ENCODE peak calls at places on chromosomes 7 and 10, in seven cellular contexts. T, H, K, M, P, E and A are unnamed samples.

GRCh38 chr10:111126073-111126472 is 49.2 kb downstream of the ADRA2A start:
- DNase-seq in P (peak), T (no peak), K (no peak), M (peak), H (no peak), E (peak), A (no peak)

GRCh38 chr7:105647591-105647990 is 66.3 kb upstream of the EFCAB10 start:
- DNase-seq in M (no peak), E (no peak), P (no peak), K (no peak), T (no peak), H (no peak), A (no peak)

GRCh38 chr7:155943251-155943899 is 131.1 kb upstream of the SHH start:
- DNase-seq in H (no peak), K (no peak), E (no peak), M (no peak), T (no peak), P (no peak), A (no peak)

GRCh38 chr10:18681366-18681765 is 22.1 kb downstream of the ARL5B start:
- DNase-seq in P (peak), K (peak), M (no peak), T (no peak), H (no peak), E (no peak), A (no peak)

GRCh38 chr10:128035557-128035973 is 90.7 kb downstream of the MKI67 start:
- DNase-seq in T (peak), E (peak), K (no peak), P (peak), H (peak), M (peak), A (peak)

GRCh38 chr7:112427984-112428383 is 22.3 kb upstream of the IFRD1 start:
- DNase-seq in P (no peak), E (no peak), K (no peak), M (no peak), H (no peak), T (no peak), A (no peak)

GRCh38 chr7:131188367-131189339 is 139.0 kb upstream of the MKLN1 start:
- DNase-seq in E (peak), H (no peak), T (no peak), K (no peak), M (peak), P (peak), A (peak)

GRCh38 chr10:91198781-91199180 is 21.7 kb upstream of the PCGF5 start:
- DNase-seq in K (no peak), T (no peak), E (peak), M (peak), H (no peak), P (peak), A (peak)

GRCh38 chr10:58856508-58857240 is 319.8 kb upstream of the PHYHIPL start:
- DNase-seq in M (peak), T (peak), H (peak), K (peak), P (peak), E (no peak), A (no peak)

GRCh38 chr10:59991661-59992060 is 85.3 kb upstream of the CCDC6 start:
- DNase-seq in M (peak), T (no peak), K (no peak), P (peak), H (no peak), E (peak), A (peak)

GRCh38 chr10:100741386-100742066 is 3.9 kb upstream of the PAX2 start:
- DNase-seq in H (no peak), E (no peak), P (no peak), T (no peak), K (no peak), M (no peak), A (no peak)

GRCh38 chr10:132878730-132879407 is 63.5 kb downstream of the CFAP46 start:
- DNase-seq in K (no peak), M (no peak), T (peak), H (no peak), P (no peak), E (no peak), A (no peak)

GRCh38 chr10:119252051-119252465 is 44.7 kb downstream of the GRK5 start:
- DNase-seq in M (no peak), H (no peak), P (no peak), T (no peak), E (no peak), K (no peak), A (no peak)

GRCh38 chr7:105654994-105655900 is 74.0 kb upstream of the EFCAB10 start:
- DNase-seq in E (peak), P (no peak), K (no peak), T (peak), H (peak), M (no peak), A (no peak)

GRCh38 chr7:123621707-123622106 is 20.1 kb downstream of the ASB15 start:
- DNase-seq in H (no peak), T (no peak), M (no peak), K (no peak), P (no peak), E (no peak), A (no peak)

GRCh38 chr7:1689356-1689755 is 19.3 kb downstream of the ELFN1 start:
- DNase-seq in E (no peak), K (no peak), T (peak), M (no peak), P (no peak), H (no peak), A (no peak)

GRCh38 chr10:73901261-73901660 is 9.7 kb upstream of the PLAU start:
- DNase-seq in K (no peak), P (no peak), M (no peak), H (no peak), T (no peak), E (no peak), A (no peak)

GRCh38 chr10:12720217-12720981 is 281.1 kb downstream of the CCDC3 start:
- DNase-seq in E (peak), M (peak), P (peak), K (peak), H (peak), T (no peak), A (no peak)

GRCh38 chr7:155298288-155298833 is 683 bp downstream of the INSIG1 start:
- DNase-seq in T (no peak), K (no peak), P (no peak), E (peak), H (no peak), M (no peak), A (no peak)

GRCh38 chr7:127239814-127240213 is 12.9 kb downstream of the GRM8 start:
- DNase-seq in E (peak), T (peak), P (peak), M (no peak), H (no peak), K (no peak), A (peak)

GRCh38 chr7:45874408-45875131 is 1.7 kb upstream of the CCDC201 start:
- DNase-seq in E (no peak), P (peak), K (no peak), M (peak), T (no peak), H (no peak), A (no peak)

DNA sequence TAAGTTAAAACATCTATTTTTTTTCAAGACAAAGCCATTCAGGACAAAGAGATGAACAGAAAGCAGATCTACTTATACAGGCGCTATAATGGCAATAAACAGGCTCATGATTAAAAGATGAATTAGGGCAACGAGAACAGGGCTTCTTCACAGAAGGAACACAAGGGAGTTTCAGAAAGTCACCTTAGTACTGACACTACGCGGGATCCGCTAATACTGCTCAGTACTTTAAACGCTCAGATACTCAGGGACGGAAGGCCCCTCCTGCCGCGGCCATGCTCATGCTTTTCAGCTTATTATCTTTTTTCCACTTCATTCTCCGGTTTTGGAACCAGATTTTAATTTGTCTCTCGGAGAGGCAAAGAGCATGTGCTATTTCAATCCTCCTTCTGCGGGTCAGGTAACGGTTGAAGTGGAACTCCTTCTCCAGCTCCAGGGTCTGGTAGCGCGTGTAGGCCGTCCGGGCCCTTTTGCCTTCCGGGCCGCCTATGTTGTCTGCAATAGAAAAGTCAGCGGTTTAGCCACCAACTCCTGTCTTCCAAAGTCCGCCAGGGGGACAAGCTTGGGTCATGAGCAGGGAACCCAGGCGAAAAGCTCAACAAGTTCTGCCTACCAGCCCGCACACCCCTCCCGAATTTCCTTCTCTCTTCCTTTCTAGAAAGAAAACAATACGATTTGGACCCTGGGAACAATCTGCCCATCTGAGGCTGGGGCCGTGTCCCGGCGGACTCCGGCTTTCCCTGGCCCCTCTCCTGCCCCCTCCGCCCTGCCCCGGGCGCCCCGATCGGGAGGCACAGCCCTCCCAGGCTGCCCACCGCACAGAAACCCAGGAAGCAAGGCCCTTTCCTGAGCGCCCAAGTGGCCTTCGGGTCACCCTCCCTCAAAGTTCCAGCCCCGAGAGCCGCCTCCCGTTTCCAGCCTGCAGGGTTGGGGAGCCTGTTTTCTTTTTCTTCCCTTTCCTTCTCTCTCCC is 1.6 kb downstream of the HOXA5 start:
- DNase-seq in E (no peak), P (peak), M (no peak), H (no peak), T (peak), K (no peak), A (no peak)
- TF ChIP-seq CTCF in E (no peak), P (peak), M (peak), H (no peak), T (peak), K (no peak), A (no peak)

DNA sequence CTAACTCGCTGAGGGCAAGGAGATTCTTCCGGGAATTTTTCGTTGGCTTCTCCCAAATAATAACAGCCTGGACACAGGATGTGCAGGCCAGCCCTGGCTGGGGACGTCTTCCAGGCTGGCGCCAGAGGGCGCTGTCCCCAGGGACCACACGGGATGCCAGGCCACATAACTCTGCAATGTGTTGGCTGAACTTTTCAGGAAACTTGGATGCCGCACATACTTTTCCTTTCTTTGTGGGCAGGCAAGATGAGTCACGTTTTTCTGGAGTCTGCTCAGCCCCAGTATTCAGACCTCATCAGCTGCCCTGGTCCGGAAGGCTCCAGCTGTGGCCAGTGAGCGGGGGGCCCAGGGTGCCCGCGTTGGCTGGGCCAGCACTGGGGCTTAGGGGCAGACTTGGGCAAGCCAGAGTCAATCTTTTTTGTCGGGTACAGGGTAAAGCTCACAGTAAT is 122.7 kb downstream of the PRKAG2 start:
- DNase-seq in H (peak), T (peak), E (peak), K (peak), M (peak), P (peak), A (peak)
- TF ChIP-seq CTCF in H (peak), T (peak), E (peak), K (peak), M (peak), P (peak), A (peak)

GRCh38 chr7:73341877-73342276 is 13.9 kb downstream of the FKBP6 start:
- DNase-seq in M (peak), E (peak), T (no peak), H (no peak), K (peak), P (peak), A (peak)

GRCh38 chr7:73340514-73340913 is 12.6 kb downstream of the FKBP6 start:
- DNase-seq in H (no peak), T (peak), M (no peak), K (no peak), E (no peak), P (no peak), A (no peak)

GRCh38 chr7:73345538-73345937 is 17.6 kb downstream of the FKBP6 start:
- DNase-seq in H (no peak), P (no peak), K (no peak), T (no peak), E (no peak), M (no peak), A (no peak)

GRCh38 chr7:73343671-73344380 is 15.9 kb downstream of the FKBP6 start:
- DNase-seq in P (no peak), M (no peak), T (no peak), E (no peak), H (no peak), K (no peak), A (no peak)

GRCh38 chr7:73342645-73343044 is 14.7 kb downstream of the FKBP6 start:
- DNase-seq in H (peak), P (peak), M (peak), T (peak), E (no peak), K (no peak), A (no peak)
- TF ChIP-seq CTCF in H (peak), P (peak), M (peak), T (peak), E (no peak), K (peak), A (no peak)

DNA sequence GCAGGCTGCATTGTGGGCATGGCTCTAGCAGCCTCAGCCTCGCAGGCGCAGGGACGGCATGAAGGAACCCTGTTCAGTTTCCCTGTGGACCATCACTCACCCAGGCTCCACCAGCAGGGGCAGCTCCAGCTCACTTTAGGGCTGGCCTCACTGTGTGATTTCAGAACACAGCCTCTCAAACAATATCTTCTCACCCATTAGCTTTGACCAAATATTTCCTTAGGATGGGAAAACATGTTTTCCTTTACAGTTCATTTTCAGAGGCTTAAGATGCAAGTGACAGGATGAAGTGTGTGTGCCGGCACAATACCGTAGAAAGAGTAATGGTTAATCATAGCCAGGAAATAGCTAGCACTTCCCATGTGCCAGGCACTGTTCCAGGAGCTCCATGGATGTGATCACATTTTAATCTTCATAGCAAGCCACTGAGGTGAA is 58.2 kb downstream of the LANCL2 start:
- DNase-seq in T (no peak), E (no peak), M (peak), P (no peak), H (no peak), K (no peak), A (no peak)
- TF ChIP-seq CTCF in T (peak), E (no peak), M (peak), P (no peak), H (no peak), K (peak), A (no peak)

GRCh38 chr7:94012748-94013147 is 8.6 kb upstream of the BET1 start:
- DNase-seq in K (no peak), M (no peak), H (no peak), T (peak), E (no peak), P (no peak), A (no peak)
- TF ChIP-seq CTCF in K (peak), M (no peak), H (no peak), T (peak), E (peak), P (no peak), A (no peak)

GRCh38 chr10:104099941-104100340 is 14.3 kb upstream of the COL17A1 start:
- DNase-seq in H (no peak), P (no peak), K (no peak), E (no peak), M (peak), T (no peak), A (no peak)
- TF ChIP-seq CTCF in H (no peak), P (no peak), K (no peak), E (no peak), M (no peak), T (no peak), A (no peak)

GRCh38 chr10:77713506-77714280 is 76.1 kb upstream of the KCNMA1 start:
- DNase-seq in H (no peak), K (no peak), T (no peak), P (no peak), M (no peak), E (peak), A (no peak)

GRCh38 chr10:77712207-77712606 is 74.6 kb upstream of the KCNMA1 start:
- DNase-seq in T (no peak), H (no peak), P (no peak), E (no peak), K (no peak), M (no peak), A (no peak)

GRCh38 chr10:77715536-77715935 is 77.9 kb upstream of the KCNMA1 start:
- DNase-seq in H (no peak), T (no peak), P (no peak), M (no peak), K (no peak), E (no peak), A (no peak)

GRCh38 chr10:77716943-77717735 is 79.5 kb upstream of the KCNMA1 start:
- DNase-seq in P (no peak), M (no peak), H (no peak), E (no peak), T (no peak), K (no peak), A (no peak)

GRCh38 chr10:77715081-77715480 is 77.5 kb upstream of the KCNMA1 start:
- DNase-seq in H (no peak), E (peak), K (no peak), M (no peak), T (no peak), P (peak), A (peak)
- TF ChIP-seq CTCF in H (no peak), E (peak), K (peak), M (peak), T (peak), P (peak), A (peak)